ENCODE peak calls at places on chromosomes 4 and X, in six cellular contexts. X, T, G, R, Q and S are unnamed samples.

GRCh38 chrX:1181131-1181530 is 31.3 kb downstream of the CRLF2 start:
- DNase-seq in X (no peak), T (no peak), G (no peak), R (no peak), Q (no peak), S (peak; percentile 34)

GRCh38 chrX:153457136-153457825 is 11.4 kb upstream of the TREX2 start:
- DNase-seq in X (no peak), T (no peak), G (no peak), R (no peak), Q (no peak), S (no peak)

GRCh38 chr4:7132730-7133582 is 59.4 kb upstream of the SORCS2 start:
- DNase-seq in X (no peak), T (no peak), G (no peak), R (no peak), Q (no peak), S (no peak)

GRCh38 chr4:172698256-172698655 is 470.4 kb upstream of the GALNT7 start:
- DNase-seq in X (peak; percentile 31), T (no peak), G (no peak), R (no peak), Q (no peak), S (peak; percentile 24)

GRCh38 chrX:24396236-24396929 is 35.9 kb downstream of the SUPT20HL1 start:
- DNase-seq in X (peak; percentile 44), T (no peak), G (no peak), R (peak; percentile 2), Q (no peak), S (no peak)

GRCh38 chr4:38162240-38162784 is 202.1 kb downstream of the PTTG2 start:
- DNase-seq in X (peak; percentile 86), T (no peak), G (no peak), R (no peak), Q (no peak), S (no peak)

GRCh38 chr4:6926081-6926480 is 16.5 kb downstream of the TBC1D14 start:
- DNase-seq in X (no peak), T (no peak), G (no peak), R (no peak), Q (no peak), S (peak; percentile 89)

GRCh38 chr4:167232805-167233522 is 1.3 kb downstream of the SPOCK3 start:
- DNase-seq in X (no peak), T (peak; percentile 4), G (no peak), R (no peak), Q (no peak), S (no peak)

GRCh38 chrX:68945603-68946228 is 116.9 kb downstream of the EFNB1 start:
- DNase-seq in X (peak; percentile 79), T (no peak), G (no peak), R (no peak), Q (peak; percentile 6), S (no peak)

GRCh38 chrX:118727686-118728339 is 407 bp downstream of the IL13RA1 start:
- DNase-seq in X (no peak), T (no peak), G (no peak), R (no peak), Q (no peak), S (no peak)

GRCh38 chrX:11113731-11114130 is 2.6 kb downstream of the HCCS start:
- DNase-seq in X (no peak), T (no peak), G (no peak), R (no peak), Q (peak; percentile 26), S (no peak)

GRCh38 chrX:10011261-10011931 is 44.2 kb downstream of the CLDN34 start:
- DNase-seq in X (no peak), T (no peak), G (no peak), R (no peak), Q (peak; percentile 45), S (no peak)

GRCh38 chrX:102808336-102808735 is 87.8 kb downstream of the GPRASP3 start:
- DNase-seq in X (no peak), T (no peak), G (no peak), R (no peak), Q (no peak), S (no peak)

GRCh38 chrX:88613338-88613737 is 133.7 kb upstream of the CPXCR1 start:
- DNase-seq in X (peak; percentile 14), T (no peak), G (no peak), R (peak; percentile 5), Q (no peak), S (peak; percentile 17)